ENCODE peak calls at places on chromosomes 12 and 14, in five cellular contexts. I, J, K, U and L are unnamed samples.

GRCh38 chr12:26629864-26630263 is 203.1 kb downstream of the ITPR2 start:
- DNase-seq in U (no peak), J (no peak), K (no peak), I (no peak), L (no peak)

GRCh38 chr12:104604995-104605675 is 148.4 kb downstream of the CHST11 start:
- DNase-seq in J (peak), K (no peak), I (no peak), U (no peak), L (no peak)

GRCh38 chr12:10941916-10942607 is 3.0 kb upstream of the TAS2R14 start:
- DNase-seq in K (no peak), I (peak), U (peak), J (no peak), L (no peak)

GRCh38 chr12:24057920-24058476 is 108.5 kb upstream of the SOX5 start:
- DNase-seq in U (no peak), J (no peak), I (no peak), K (no peak), L (no peak)

GRCh38 chr14:65783576-65783975 is 371.0 kb downstream of the FUT8 start:
- DNase-seq in U (no peak), K (no peak), J (no peak), I (no peak), L (no peak)

GRCh38 chr12:13203028-13203922 is 6.7 kb downstream of the EMP1 start:
- DNase-seq in I (peak), U (no peak), K (peak), J (peak), L (no peak)

GRCh38 chr14:34018125-34018524 is 67.3 kb upstream of the EGLN3 start:
- DNase-seq in U (no peak), K (no peak), J (no peak), I (no peak), L (no peak)

GRCh38 chr12:19415563-19415962 is 23.7 kb upstream of the AEBP2 start:
- DNase-seq in U (no peak), I (no peak), J (no peak), K (no peak), L (no peak)

GRCh38 chr12:111393700-111394275 is 11.9 kb upstream of the SH2B3 start:
- DNase-seq in J (no peak), K (no peak), I (no peak), U (no peak), L (no peak)

GRCh38 chr14:68669101-68669500 is 123.8 kb downstream of the ZFP36L1 start:
- DNase-seq in K (no peak), J (no peak), I (peak), U (no peak), L (no peak)

GRCh38 chr12:6123258-6123657 is 1.2 kb downstream of the VWF start:
- DNase-seq in J (no peak), U (no peak), K (no peak), I (no peak), L (no peak)

GRCh38 chr14:91227183-91227628 is 17.3 kb downstream of the GPR68 start:
- DNase-seq in I (no peak), U (peak), J (no peak), K (no peak), L (no peak)

GRCh38 chr12:77116277-77116676 is 50.9 kb upstream of the E2F7 start:
- DNase-seq in K (no peak), I (no peak), U (no peak), J (no peak), L (no peak)

GRCh38 chr12:22974865-22975264 is 349.9 kb downstream of the ETNK1 start:
- DNase-seq in U (no peak), J (no peak), K (no peak), I (no peak), L (no peak)

GRCh38 chr14:62778847-62779246 is 266.4 kb downstream of the KCNH5 start:
- DNase-seq in J (no peak), I (no peak), U (no peak), K (no peak), L (no peak)

GRCh38 chr12:25242981-25243764 is 7.6 kb downstream of the KRAS start:
- DNase-seq in J (no peak), I (peak), U (no peak), K (no peak), L (no peak)

GRCh38 chr14:90849787-90850444 is 33.7 kb upstream of the TTC7B start:
- DNase-seq in J (no peak), U (no peak), K (no peak), I (no peak), L (no peak)

GRCh38 chr14:49679271-49679670 is 8.7 kb downstream of the POLE2 start:
- DNase-seq in I (no peak), K (no peak), U (no peak), J (no peak), L (no peak)

GRCh38 chr12:81284137-81284536 is 206.3 kb downstream of the ACSS3 start:
- DNase-seq in J (no peak), K (no peak), I (no peak), U (no peak), L (no peak)

GRCh38 chr12:80979821-80980220 is 42.1 kb upstream of the LIN7A start:
- DNase-seq in U (no peak), J (no peak), I (no peak), K (no peak), L (no peak)

GRCh38 chr12:60174476-60174875 is 578.6 kb downstream of the SLC16A7 start:
- DNase-seq in I (no peak), K (no peak), J (no peak), U (no peak), L (no peak)

GRCh38 chr12:12714276-12715001 is 2.7 kb upstream of the CDKN1B start:
- DNase-seq in I (no peak), J (peak), U (peak), K (no peak), L (no peak)

GRCh38 chr14:69152181-69152943 is 557 bp downstream of the DCAF5 start:
- DNase-seq in U (peak), I (peak), K (peak), J (peak), L (no peak)

GRCh38 chr14:35215110-35215872 is 76.9 kb upstream of the PSMA6 start:
- DNase-seq in I (no peak), K (peak), J (no peak), U (no peak), L (no peak)
- TF ChIP-seq CTCF in I (peak), K (peak), J (no peak), U (peak), L (peak)

GRCh38 chr12:89162704-89163261 is 189.5 kb downstream of the DUSP6 start:
- DNase-seq in U (peak), J (no peak), I (no peak), K (no peak), L (no peak)
- TF ChIP-seq CTCF in U (peak), J (no peak), I (no peak), K (no peak), L (no peak)

GRCh38 chr14:30180219-30180618 is 252.6 kb upstream of the PRKD1 start:
- DNase-seq in U (no peak), I (no peak), K (no peak), J (no peak), L (no peak)

GRCh38 chr14:30191639-30192279 is 264.1 kb upstream of the PRKD1 start:
- DNase-seq in I (no peak), J (no peak), K (no peak), U (no peak), L (no peak)

GRCh38 chr14:30185832-30186231 is 258.2 kb upstream of the PRKD1 start:
- DNase-seq in U (no peak), K (no peak), J (no peak), I (no peak), L (no peak)
- TF ChIP-seq CTCF in U (no peak), K (no peak), J (peak), I (no peak), L (no peak)

GRCh38 chr14:98822917-98823316 is 449.1 kb downstream of the BCL11B start:
- DNase-seq in I (no peak), U (no peak), J (no peak), K (no peak), L (no peak)
- TF ChIP-seq CTCF in I (no peak), U (no peak), J (no peak), K (no peak), L (no peak)

GRCh38 chr14:53390008-53390407 is 236.9 kb upstream of the DDHD1 start:
- DNase-seq in J (no peak), U (no peak), K (no peak), I (no peak), L (no peak)

GRCh38 chr14:53386359-53386758 is 233.2 kb upstream of the DDHD1 start:
- DNase-seq in J (no peak), K (no peak), I (no peak), U (no peak), L (no peak)

GRCh38 chr14:53391156-53391555 is 238.0 kb upstream of the DDHD1 start:
- DNase-seq in K (no peak), I (no peak), J (no peak), U (no peak), L (no peak)

GRCh38 chr14:53389207-53389606 is 236.1 kb upstream of the DDHD1 start:
- DNase-seq in K (no peak), U (no peak), J (no peak), I (no peak), L (no peak)

GRCh38 chr14:53391631-53392030 is 238.5 kb upstream of the DDHD1 start:
- DNase-seq in I (no peak), J (no peak), U (no peak), K (no peak), L (no peak)
- TF ChIP-seq CTCF in I (no peak), J (no peak), U (no peak), K (no peak), L (no peak)